ENCODE peak calls at places on chromosomes 11 and 22, in five cellular contexts. One of them, this sample, is unnamed.

GRCh38 chr11:62400760-62401159 is 18.1 kb upstream of the SCGB1A1 start:
- DNase-seq in activated naive CD8-positive, alpha-beta T cell treated with anti-CD3 and anti-CD28 coated beads, Interleukin-2, amount 50 U/mL, for 16 hours: no peak
- DNase-seq in T-helper 1 cell: no peak
- DNase-seq in Kasumi-1: no peak
- DNase-seq in AML-193: no peak
- DNase-seq in this sample: no peak

GRCh38 chr22:23012081-23012622 is 58.2 kb upstream of the GNAZ start:
- DNase-seq in T-helper 1 cell: no peak
- DNase-seq in activated naive CD8-positive, alpha-beta T cell treated with anti-CD3 and anti-CD28 coated beads, Interleukin-2, amount 50 U/mL, for 16 hours: peak
- DNase-seq in Kasumi-1: no peak
- DNase-seq in AML-193: no peak
- DNase-seq in this sample: no peak

GRCh38 chr22:20946080-20946986 is 20.7 kb upstream of the AIFM3 start:
- DNase-seq in T-helper 1 cell: no peak
- DNase-seq in activated naive CD8-positive, alpha-beta T cell treated with anti-CD3 and anti-CD28 coated beads, Interleukin-2, amount 50 U/mL, for 16 hours: no peak
- DNase-seq in Kasumi-1: no peak
- DNase-seq in AML-193: no peak
- DNase-seq in this sample: no peak

GRCh38 chr11:17475666-17476316 is 854 bp downstream of the ABCC8 start:
- DNase-seq in activated naive CD8-positive, alpha-beta T cell treated with anti-CD3 and anti-CD28 coated beads, Interleukin-2, amount 50 U/mL, for 16 hours: no peak
- DNase-seq in T-helper 1 cell: no peak
- DNase-seq in AML-193: no peak
- DNase-seq in Kasumi-1: no peak
- DNase-seq in this sample: no peak

GRCh38 chr11:115720537-115721308 is 216.5 kb upstream of the CADM1 start:
- DNase-seq in T-helper 1 cell: no peak
- DNase-seq in Kasumi-1: no peak
- DNase-seq in activated naive CD8-positive, alpha-beta T cell treated with anti-CD3 and anti-CD28 coated beads, Interleukin-2, amount 50 U/mL, for 16 hours: no peak
- DNase-seq in AML-193: no peak
- DNase-seq in this sample: no peak

GRCh38 chr11:2437516-2437915 is 6.8 kb downstream of the TRPM5 start:
- DNase-seq in T-helper 1 cell: no peak
- DNase-seq in activated naive CD8-positive, alpha-beta T cell treated with anti-CD3 and anti-CD28 coated beads, Interleukin-2, amount 50 U/mL, for 16 hours: no peak
- DNase-seq in AML-193: no peak
- DNase-seq in Kasumi-1: no peak
- DNase-seq in this sample: no peak

GRCh38 chr11:94281321-94281720 is 23.1 kb upstream of the IZUMO1R start:
- DNase-seq in T-helper 1 cell: no peak
- DNase-seq in AML-193: no peak
- DNase-seq in activated naive CD8-positive, alpha-beta T cell treated with anti-CD3 and anti-CD28 coated beads, Interleukin-2, amount 50 U/mL, for 16 hours: no peak
- DNase-seq in Kasumi-1: peak
- DNase-seq in this sample: no peak

GRCh38 chr11:69569306-69570200 is 71.4 kb upstream of the CCND1 start:
- DNase-seq in Kasumi-1: no peak
- DNase-seq in AML-193: no peak
- DNase-seq in T-helper 1 cell: no peak
- DNase-seq in activated naive CD8-positive, alpha-beta T cell treated with anti-CD3 and anti-CD28 coated beads, Interleukin-2, amount 50 U/mL, for 16 hours: no peak
- DNase-seq in this sample: no peak

GRCh38 chr11:102807921-102808320 is 10.0 kb upstream of the MMP1 start:
- DNase-seq in AML-193: no peak
- DNase-seq in T-helper 1 cell: no peak
- DNase-seq in activated naive CD8-positive, alpha-beta T cell treated with anti-CD3 and anti-CD28 coated beads, Interleukin-2, amount 50 U/mL, for 16 hours: no peak
- DNase-seq in Kasumi-1: peak
- DNase-seq in this sample: no peak

GRCh38 chr11:45885274-45885920 is at the start of gene MAPK8IP1:
- DNase-seq in Kasumi-1: peak
- DNase-seq in AML-193: peak
- DNase-seq in activated naive CD8-positive, alpha-beta T cell treated with anti-CD3 and anti-CD28 coated beads, Interleukin-2, amount 50 U/mL, for 16 hours: no peak
- DNase-seq in T-helper 1 cell: peak
- DNase-seq in this sample: peak

GRCh38 chr11:45369294-45369693 is 83.2 kb upstream of the SYT13 start:
- DNase-seq in T-helper 1 cell: no peak
- DNase-seq in activated naive CD8-positive, alpha-beta T cell treated with anti-CD3 and anti-CD28 coated beads, Interleukin-2, amount 50 U/mL, for 16 hours: no peak
- DNase-seq in Kasumi-1: no peak
- DNase-seq in AML-193: no peak
- DNase-seq in this sample: no peak

GRCh38 chr22:16824718-16825687 is at the start of gene XKR3:
- DNase-seq in AML-193: peak
- DNase-seq in Kasumi-1: peak
- DNase-seq in T-helper 1 cell: no peak
- DNase-seq in activated naive CD8-positive, alpha-beta T cell treated with anti-CD3 and anti-CD28 coated beads, Interleukin-2, amount 50 U/mL, for 16 hours: no peak
- DNase-seq in this sample: no peak

GRCh38 chr11:64341851-64342791 is 2.1 kb downstream of the CCDC88B start:
- DNase-seq in activated naive CD8-positive, alpha-beta T cell treated with anti-CD3 and anti-CD28 coated beads, Interleukin-2, amount 50 U/mL, for 16 hours: peak
- DNase-seq in T-helper 1 cell: peak
- DNase-seq in AML-193: peak
- DNase-seq in Kasumi-1: peak
- DNase-seq in this sample: peak

GRCh38 chr22:24186892-24187670 is 5.8 kb downstream of the SUSD2 start:
- DNase-seq in AML-193: no peak
- DNase-seq in activated naive CD8-positive, alpha-beta T cell treated with anti-CD3 and anti-CD28 coated beads, Interleukin-2, amount 50 U/mL, for 16 hours: no peak
- DNase-seq in T-helper 1 cell: no peak
- DNase-seq in Kasumi-1: no peak
- DNase-seq in this sample: no peak

GRCh38 chr11:29129850-29130249 is 887.0 kb downstream of the KCNA4 start:
- DNase-seq in T-helper 1 cell: no peak
- DNase-seq in Kasumi-1: peak
- DNase-seq in activated naive CD8-positive, alpha-beta T cell treated with anti-CD3 and anti-CD28 coated beads, Interleukin-2, amount 50 U/mL, for 16 hours: no peak
- DNase-seq in AML-193: no peak
- DNase-seq in this sample: no peak

GRCh38 chr11:69321877-69322350 is 28.0 kb downstream of the MYEOV start:
- DNase-seq in AML-193: no peak
- DNase-seq in T-helper 1 cell: no peak
- DNase-seq in activated naive CD8-positive, alpha-beta T cell treated with anti-CD3 and anti-CD28 coated beads, Interleukin-2, amount 50 U/mL, for 16 hours: no peak
- DNase-seq in Kasumi-1: no peak
- DNase-seq in this sample: no peak

GRCh38 chr11:19806251-19806650 is 93.6 kb downstream of the NAV2 start:
- DNase-seq in activated naive CD8-positive, alpha-beta T cell treated with anti-CD3 and anti-CD28 coated beads, Interleukin-2, amount 50 U/mL, for 16 hours: no peak
- DNase-seq in T-helper 1 cell: no peak
- DNase-seq in Kasumi-1: no peak
- DNase-seq in AML-193: no peak
- DNase-seq in this sample: no peak

GRCh38 chr11:61730222-61730994 is 22.0 kb upstream of the MYRF start:
- DNase-seq in T-helper 1 cell: no peak
- DNase-seq in AML-193: no peak
- DNase-seq in Kasumi-1: no peak
- DNase-seq in activated naive CD8-positive, alpha-beta T cell treated with anti-CD3 and anti-CD28 coated beads, Interleukin-2, amount 50 U/mL, for 16 hours: no peak
- DNase-seq in this sample: no peak

GRCh38 chr22:50531546-50532352 is 1.9 kb upstream of the TYMP start:
- DNase-seq in AML-193: no peak
- DNase-seq in activated naive CD8-positive, alpha-beta T cell treated with anti-CD3 and anti-CD28 coated beads, Interleukin-2, amount 50 U/mL, for 16 hours: no peak
- DNase-seq in Kasumi-1: peak
- DNase-seq in T-helper 1 cell: no peak
- DNase-seq in this sample: peak

GRCh38 chr11:124961972-124962609 is 8.1 kb downstream of the CCDC15 start:
- DNase-seq in AML-193: peak
- DNase-seq in Kasumi-1: peak
- DNase-seq in T-helper 1 cell: no peak
- DNase-seq in activated naive CD8-positive, alpha-beta T cell treated with anti-CD3 and anti-CD28 coated beads, Interleukin-2, amount 50 U/mL, for 16 hours: no peak
- DNase-seq in this sample: peak

GRCh38 chr11:14444441-14445189 is 55.0 kb downstream of the COPB1 start:
- DNase-seq in Kasumi-1: no peak
- DNase-seq in AML-193: no peak
- DNase-seq in T-helper 1 cell: no peak
- DNase-seq in activated naive CD8-positive, alpha-beta T cell treated with anti-CD3 and anti-CD28 coated beads, Interleukin-2, amount 50 U/mL, for 16 hours: no peak
- DNase-seq in this sample: no peak

GRCh38 chr11:10490398-10491232 is 35.6 kb downstream of the AMPD3 start:
- DNase-seq in AML-193: no peak
- DNase-seq in Kasumi-1: no peak
- DNase-seq in activated naive CD8-positive, alpha-beta T cell treated with anti-CD3 and anti-CD28 coated beads, Interleukin-2, amount 50 U/mL, for 16 hours: no peak
- DNase-seq in T-helper 1 cell: no peak
- DNase-seq in this sample: no peak

GRCh38 chr11:57971272-57972012 is 52.2 kb upstream of the OR9Q1 start:
- DNase-seq in Kasumi-1: no peak
- DNase-seq in activated naive CD8-positive, alpha-beta T cell treated with anti-CD3 and anti-CD28 coated beads, Interleukin-2, amount 50 U/mL, for 16 hours: no peak
- DNase-seq in T-helper 1 cell: no peak
- DNase-seq in AML-193: no peak
- DNase-seq in this sample: no peak